ENCODE peak calls at places on chromosomes 2 and 18, in six cellular contexts. V is cardiac muscle cell, X is foreskin fibroblast, J is body of pancreas, R is GM23248, S is MG63. O is an unnamed sample.

GRCh38 chr2:16454621-16455020 is 211.0 kb downstream of the CYRIA start:
- DNase-seq in V (no peak), X (no peak), J (no peak), R (no peak), S (no peak), O (peak)

GRCh38 chr2:85775406-85776381 is 21.9 kb downstream of the ATOH8 start:
- DNase-seq in V (no peak), X (no peak), J (no peak), R (no peak), S (no peak), O (no peak)

GRCh38 chr2:85277416-85278158 is 50.2 kb downstream of the TGOLN2 start:
- DNase-seq in V (peak), X (peak), J (no peak), R (peak), S (peak), O (no peak)

GRCh38 chr2:98148968-98149697 is 62.2 kb downstream of the VWA3B start:
- DNase-seq in V (peak), X (peak), J (peak), R (peak), S (peak), O (peak)

GRCh38 chr2:177245010-177245422 is 19.5 kb downstream of the NFE2L2 start:
- DNase-seq in V (peak), X (peak), J (no peak), R (peak), S (peak), O (no peak)

GRCh38 chr2:101696272-101697123 is 1.0 kb upstream of the MAP4K4 start:
- DNase-seq in V (peak), X (peak), J (peak), R (peak), S (no peak), O (peak)

GRCh38 chr2:85390941-85391669 is 19.1 kb downstream of the CAPG start:
- DNase-seq in V (peak), X (peak), J (peak), R (peak), S (peak), O (peak)

GRCh38 chr2:173803344-173803893 is 161.8 kb downstream of the SP3 start:
- DNase-seq in V (peak), X (no peak), J (no peak), R (no peak), S (no peak), O (no peak)

GRCh38 chr18:58143391-58143790 is 99.4 kb downstream of the NEDD4L start:
- DNase-seq in V (peak), X (peak), J (no peak), R (no peak), S (no peak), O (no peak)

DNA sequence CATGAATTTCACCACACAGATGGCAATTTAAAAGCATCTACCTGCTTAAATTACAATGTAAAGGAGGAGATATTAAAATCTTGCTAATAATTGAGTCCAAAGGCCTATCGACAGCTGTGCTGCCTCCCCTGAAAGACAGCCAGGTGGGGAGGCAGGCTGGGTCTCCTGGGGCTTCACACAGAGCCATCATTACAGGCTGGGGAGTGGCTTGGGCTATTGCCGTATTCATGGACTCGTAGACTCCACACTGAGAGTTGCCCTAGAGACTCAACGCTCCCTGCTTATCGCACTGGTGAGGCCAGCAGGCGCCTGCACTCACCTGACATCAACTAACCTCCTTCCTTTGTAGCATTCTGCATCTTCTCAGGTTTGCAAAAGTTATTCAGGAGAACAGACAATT is 272.6 kb upstream of the PXDN start:
- DNase-seq in V (no peak), X (no peak), J (no peak), R (no peak), S (no peak), O (no peak)
- H3K4me3 ChIP-seq in V (no peak), X (no peak), J (no peak), R (no peak), S (no peak), O (no peak)

GRCh38 chr2:238422940-238423339 is 3.8 kb upstream of the ASB1 start:
- DNase-seq in V (no peak), X (no peak), J (no peak), R (no peak), S (no peak), O (no peak)

GRCh38 chr2:238422285-238422684 is 4.4 kb upstream of the ASB1 start:
- DNase-seq in V (no peak), X (no peak), J (no peak), R (no peak), S (no peak), O (no peak)

GRCh38 chr2:238420442-238420841 is 6.3 kb upstream of the ASB1 start:
- DNase-seq in V (no peak), X (peak), J (no peak), R (peak), S (no peak), O (no peak)

GRCh38 chr2:238421695-238422035 is 5.1 kb upstream of the ASB1 start:
- DNase-seq in V (no peak), X (no peak), J (no peak), R (no peak), S (no peak), O (no peak)

DNA sequence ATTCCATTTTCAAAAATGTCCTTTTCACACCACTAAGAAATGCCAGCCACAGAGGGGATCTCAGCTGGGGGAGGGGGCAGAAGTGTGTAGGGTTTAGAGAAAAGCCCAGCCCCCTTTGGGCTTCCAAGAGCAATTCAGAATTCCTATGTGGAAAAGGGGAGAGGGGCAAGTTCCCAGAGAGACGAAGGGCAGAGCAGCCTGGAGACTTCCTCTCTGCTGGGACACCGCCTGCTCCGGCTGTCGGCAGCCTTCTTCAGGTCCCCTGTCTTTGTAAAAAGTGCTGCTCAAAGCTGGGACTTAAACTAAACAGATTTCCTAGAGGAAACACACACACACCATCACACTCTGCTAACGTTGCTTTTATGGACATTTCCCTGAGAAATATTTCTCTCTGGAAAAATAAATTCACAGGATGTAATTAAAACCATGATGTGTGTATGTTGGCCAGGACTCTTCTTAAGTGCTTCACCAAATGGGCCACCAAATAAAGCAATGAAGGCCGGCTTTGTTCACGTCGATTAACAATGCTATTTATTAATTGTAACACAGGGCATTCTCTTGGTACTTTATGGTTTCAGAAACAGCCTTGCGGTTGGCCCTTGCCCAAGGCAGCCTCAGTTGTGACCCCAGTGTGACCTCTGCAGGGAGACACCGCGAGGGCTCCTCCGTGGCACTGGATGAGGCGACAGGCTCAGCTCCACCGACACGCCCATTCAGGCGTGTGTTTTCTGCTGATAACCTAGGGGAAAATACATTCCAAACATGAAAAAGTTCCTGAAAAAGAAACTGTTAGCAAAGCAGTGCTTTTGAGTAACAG is 5.6 kb upstream of the ASB1 start:
- DNase-seq in V (peak), X (peak), J (no peak), R (no peak), S (no peak), O (no peak)
- H3K4me3 ChIP-seq in V (no peak), X (no peak), J (no peak), R (no peak), S (no peak), O (no peak)

GRCh38 chr2:191836853-191837769 is 9.8 kb downstream of the CAVIN2 start:
- DNase-seq in V (peak), X (peak), J (no peak), R (no peak), S (no peak), O (no peak)
- H3K4me3 ChIP-seq in V (no peak), X (no peak), J (no peak), R (no peak), S (no peak), O (no peak)

DNA sequence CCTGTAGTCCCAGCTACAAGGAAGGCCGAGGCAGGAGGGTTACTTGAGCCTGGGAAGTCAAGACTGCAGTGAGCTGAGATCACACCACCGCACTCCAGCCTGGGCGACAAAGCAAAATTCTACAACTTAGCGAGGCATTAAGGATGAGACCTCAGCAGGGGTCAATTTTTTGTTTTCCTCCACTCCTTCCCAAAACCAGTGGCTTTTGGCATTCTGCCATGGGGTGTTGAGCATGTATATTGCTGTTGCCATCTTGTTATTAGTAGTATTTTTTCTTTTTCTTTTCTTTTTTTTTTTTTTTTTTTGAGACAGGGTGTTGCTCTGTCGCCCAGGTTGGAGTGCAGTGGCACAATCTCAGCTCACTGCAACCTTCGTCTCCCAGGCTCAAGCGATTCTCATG is 8.9 kb upstream of the GIGYF2 start:
- DNase-seq in V (no peak), X (no peak), J (no peak), R (no peak), S (no peak), O (no peak)
- H3K4me3 ChIP-seq in V (no peak), X (no peak), J (no peak), R (no peak), S (no peak), O (no peak)

GRCh38 chr2:197673606-197674005 is 1.8 kb downstream of the RFTN2 start:
- DNase-seq in V (no peak), X (no peak), J (no peak), R (peak), S (no peak), O (no peak)

GRCh38 chr2:197674546-197674945 is 841 bp downstream of the RFTN2 start:
- DNase-seq in V (peak), X (peak), J (no peak), R (peak), S (no peak), O (no peak)

GRCh38 chr2:197674060-197674459 is 1.3 kb downstream of the RFTN2 start:
- DNase-seq in V (no peak), X (no peak), J (no peak), R (peak), S (no peak), O (no peak)

GRCh38 chr2:197672494-197672893 is 2.9 kb downstream of the RFTN2 start:
- DNase-seq in V (no peak), X (no peak), J (no peak), R (no peak), S (no peak), O (no peak)

GRCh38 chr2:197673142-197673541 is 2.2 kb downstream of the RFTN2 start:
- DNase-seq in V (no peak), X (no peak), J (no peak), R (peak), S (no peak), O (no peak)
- H3K4me3 ChIP-seq in V (no peak), X (peak), J (no peak), R (peak), S (no peak), O (no peak)

O was measured in Caco-2.